ENCODE peak calls at places on chromosomes 13 and 19, in four cellular contexts. One of them, this sample, is unnamed. For H3K4me1 and H3K9me3, the result is how much of the 10 kb centered on the place peaks cover.

GRCh38 chr19:5547881-5548280 is 19.9 kb downstream of the TINCR start:
- DNase-seq in heart left ventricle: no peak
- DNase-seq in pancreas: no peak
- DNase-seq in testis: no peak
- DNase-seq in this sample: no peak

GRCh38 chr13:48000559-48001126 is 430 bp downstream of the SUCLA2 start:
- DNase-seq in pancreas: peak
- DNase-seq in heart left ventricle: peak
- DNase-seq in testis: no peak
- DNase-seq in this sample: no peak

GRCh38 chr19:7440188-7440975 is 48.5 kb downstream of the PEX11G start:
- DNase-seq in heart left ventricle: no peak
- DNase-seq in pancreas: no peak
- DNase-seq in testis: no peak
- DNase-seq in this sample: no peak

GRCh38 chr13:39616087-39616694 is 13.2 kb upstream of the LHFPL6 start:
- DNase-seq in pancreas: no peak
- DNase-seq in testis: peak
- DNase-seq in heart left ventricle: peak
- DNase-seq in this sample: peak

GRCh38 chr13:25525884-25526283 is 154.1 kb downstream of the ATP8A2 start:
- DNase-seq in testis: no peak
- DNase-seq in pancreas: no peak
- DNase-seq in heart left ventricle: no peak
- DNase-seq in this sample: no peak

GRCh38 chr13:41533676-41534075 is 76.3 kb downstream of the RGCC start:
- DNase-seq in pancreas: no peak
- DNase-seq in heart left ventricle: no peak
- DNase-seq in testis: no peak
- DNase-seq in this sample: peak

GRCh38 chr19:1469936-1470863 is 8.8 kb downstream of the C19orf25 start:
- DNase-seq in heart left ventricle: no peak
- DNase-seq in pancreas: peak
- DNase-seq in testis: peak
- DNase-seq in this sample: peak

GRCh38 chr13:111145506-111145905 is 30.4 kb downstream of the ARHGEF7 start:
- DNase-seq in heart left ventricle: no peak
- DNase-seq in pancreas: no peak
- DNase-seq in testis: no peak
- DNase-seq in this sample: no peak

GRCh38 chr19:38662508-38663155 is 15.2 kb downstream of the ACTN4 start:
- DNase-seq in heart left ventricle: no peak
- DNase-seq in pancreas: no peak
- DNase-seq in testis: no peak
- DNase-seq in this sample: no peak

GRCh38 chr13:102440259-102440936 is 38.5 kb upstream of the FGF14 start:
- DNase-seq in heart left ventricle: no peak
- DNase-seq in pancreas: peak
- DNase-seq in testis: no peak
- DNase-seq in this sample: no peak

GRCh38 chr13:30584332-30584731 is 33.4 kb upstream of the USPL1 start:
- DNase-seq in pancreas: no peak
- DNase-seq in heart left ventricle: no peak
- DNase-seq in testis: no peak
- DNase-seq in this sample: no peak

GRCh38 chr13:107376393-107377085 is 808.6 kb upstream of the ARGLU1 start:
- DNase-seq in pancreas: no peak
- DNase-seq in testis: no peak
- DNase-seq in heart left ventricle: no peak
- DNase-seq in this sample: no peak

GRCh38 chr19:17841810-17842662 is 5.7 kb downstream of the JAK3 start:
- DNase-seq in pancreas: peak
- DNase-seq in heart left ventricle: peak
- DNase-seq in testis: peak
- DNase-seq in this sample: peak

GRCh38 chr13:63853816-63854215 is 2438.2 kb upstream of the PCDH20 start:
- DNase-seq in heart left ventricle: no peak
- DNase-seq in pancreas: no peak
- DNase-seq in testis: no peak
- DNase-seq in this sample: no peak

GRCh38 chr19:49328741-49329140 is 3.8 kb upstream of the SLC6A16 start:
- DNase-seq in heart left ventricle: no peak
- DNase-seq in pancreas: no peak
- DNase-seq in testis: no peak
- DNase-seq in this sample: no peak

GRCh38 chr13:111920932-111921705 is 145.8 kb upstream of the SOX1 start:
- DNase-seq in pancreas: no peak
- DNase-seq in testis: no peak
- DNase-seq in heart left ventricle: no peak
- DNase-seq in this sample: no peak

GRCh38 chr19:4064073-4064550 is 2.6 kb downstream of the ZBTB7A start:
- DNase-seq in pancreas: no peak
- DNase-seq in testis: peak
- DNase-seq in heart left ventricle: no peak
- DNase-seq in this sample: peak

GRCh38 chr13:113122571-113123225 is at the start of gene F10:
- DNase-seq in heart left ventricle: peak
- DNase-seq in pancreas: peak
- DNase-seq in testis: peak
- DNase-seq in this sample: peak

GRCh38 chr13:76210262-76210661 is 574.1 kb downstream of the LMO7 start:
- DNase-seq in testis: no peak
- DNase-seq in heart left ventricle: peak
- DNase-seq in pancreas: no peak
- DNase-seq in this sample: peak

GRCh38 chr13:71454509-71454908 is 412.5 kb downstream of the DACH1 start:
- DNase-seq in heart left ventricle: no peak
- DNase-seq in testis: no peak
- DNase-seq in pancreas: no peak
- DNase-seq in this sample: no peak

GRCh38 chr13:77820431-77821149 is 98.0 kb downstream of the EDNRB start:
- DNase-seq in pancreas: no peak
- DNase-seq in heart left ventricle: no peak
- DNase-seq in testis: no peak
- DNase-seq in this sample: no peak

GRCh38 chr13:47672245-47672975 is 328.7 kb downstream of the SUCLA2 start:
- DNase-seq in heart left ventricle: no peak
- DNase-seq in pancreas: no peak
- DNase-seq in testis: no peak
- DNase-seq in this sample: no peak

GRCh38 chr19:4597975-4598671 is 38.6 kb upstream of the SEMA6B start:
- DNase-seq in heart left ventricle: peak
- DNase-seq in testis: peak
- DNase-seq in pancreas: no peak
- DNase-seq in this sample: peak

GRCh38 chr13:44049546-44049945 is 169.8 kb downstream of the LACC1 start:
- DNase-seq in testis: no peak
- DNase-seq in heart left ventricle: no peak
- DNase-seq in pancreas: no peak
- DNase-seq in this sample: no peak

DNA sequence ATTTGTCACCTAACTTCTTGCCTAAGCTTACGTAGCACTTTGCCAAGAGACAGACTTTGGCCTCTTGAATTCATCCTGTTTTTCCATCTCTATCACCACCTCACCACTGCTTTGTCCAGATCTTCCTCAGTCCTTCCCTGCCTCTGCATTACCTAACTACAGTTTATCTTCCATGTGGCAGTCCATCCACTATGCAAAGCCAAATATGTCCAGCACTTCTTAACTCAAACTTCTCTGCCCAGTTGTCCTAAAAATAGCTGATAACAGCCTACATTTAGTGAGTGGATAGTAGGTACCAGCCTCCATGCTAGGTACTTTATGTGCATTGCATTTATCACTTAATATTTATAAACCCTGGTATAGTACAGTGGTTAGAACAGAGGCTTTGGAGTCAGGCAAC is 111.4 kb downstream of the ZAR1L start:
- DNase-seq in pancreas: no peak
- DNase-seq in heart left ventricle: no peak
- DNase-seq in testis: no peak
- DNase-seq in this sample: no peak
- H3K4me1 ChIP-seq in pancreas: under half
- H3K4me1 ChIP-seq in heart left ventricle: under half
- H3K4me1 ChIP-seq in testis: under half
- H3K4me1 ChIP-seq in this sample: under half

GRCh38 chr19:47157455-47158321 is 27.1 kb downstream of the SAE1 start:
- DNase-seq in testis: peak
- DNase-seq in pancreas: no peak
- DNase-seq in heart left ventricle: peak
- DNase-seq in this sample: peak
- H3K4me3 ChIP-seq in testis: no peak
- H3K4me3 ChIP-seq in pancreas: no peak
- H3K4me3 ChIP-seq in heart left ventricle: no peak
- H3K4me3 ChIP-seq in this sample: no peak

DNA sequence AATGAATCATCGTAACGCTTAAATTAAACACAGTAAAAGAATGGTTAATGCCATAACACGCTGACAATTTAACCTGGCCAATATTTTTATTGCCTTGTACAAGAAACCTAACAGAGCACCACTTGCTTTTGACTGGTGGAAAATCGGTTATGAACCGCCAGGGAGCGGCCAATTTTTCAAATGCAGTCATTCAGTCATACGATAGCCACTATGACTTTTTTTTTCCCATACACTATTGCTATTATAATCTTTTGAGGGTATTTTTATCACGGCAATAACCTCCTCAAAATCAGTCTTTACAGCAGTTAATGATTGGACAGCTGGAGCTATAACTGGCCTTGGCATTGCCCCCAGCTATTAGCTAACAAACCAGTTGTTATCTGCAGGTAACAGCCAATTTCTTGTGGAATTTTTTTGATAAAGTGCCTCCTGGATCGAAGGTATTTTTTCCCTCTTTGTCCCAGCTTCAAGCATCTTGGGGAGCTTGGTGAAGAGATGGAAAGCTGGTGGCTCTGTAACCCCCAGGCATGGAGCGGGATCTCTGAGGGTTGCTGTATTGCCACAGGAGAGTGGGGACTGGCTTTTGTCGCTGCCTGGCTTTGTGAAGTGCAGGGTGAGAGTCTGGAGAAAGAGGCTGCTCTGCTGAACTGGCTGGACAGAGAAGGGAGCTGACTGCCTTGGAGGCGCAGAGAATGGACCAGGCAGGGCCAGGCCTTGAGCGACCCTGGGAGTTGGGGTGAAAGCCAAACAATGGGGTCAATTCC is 198.4 kb upstream of the ZNF536 start:
- DNase-seq in heart left ventricle: no peak
- DNase-seq in pancreas: no peak
- DNase-seq in testis: no peak
- DNase-seq in this sample: no peak
- H3K9me3 ChIP-seq in heart left ventricle: under half
- H3K9me3 ChIP-seq in pancreas: under half
- H3K9me3 ChIP-seq in testis: under half
- H3K9me3 ChIP-seq in this sample: under half

GRCh38 chr13:109875746-109876145 is 89.4 kb upstream of the IRS2 start:
- DNase-seq in pancreas: no peak
- DNase-seq in testis: no peak
- DNase-seq in heart left ventricle: no peak
- DNase-seq in this sample: no peak
- H3K4me1 ChIP-seq in pancreas: under half
- H3K4me1 ChIP-seq in testis: under half
- H3K4me1 ChIP-seq in heart left ventricle: under half
- H3K4me1 ChIP-seq in this sample: under half

DNA sequence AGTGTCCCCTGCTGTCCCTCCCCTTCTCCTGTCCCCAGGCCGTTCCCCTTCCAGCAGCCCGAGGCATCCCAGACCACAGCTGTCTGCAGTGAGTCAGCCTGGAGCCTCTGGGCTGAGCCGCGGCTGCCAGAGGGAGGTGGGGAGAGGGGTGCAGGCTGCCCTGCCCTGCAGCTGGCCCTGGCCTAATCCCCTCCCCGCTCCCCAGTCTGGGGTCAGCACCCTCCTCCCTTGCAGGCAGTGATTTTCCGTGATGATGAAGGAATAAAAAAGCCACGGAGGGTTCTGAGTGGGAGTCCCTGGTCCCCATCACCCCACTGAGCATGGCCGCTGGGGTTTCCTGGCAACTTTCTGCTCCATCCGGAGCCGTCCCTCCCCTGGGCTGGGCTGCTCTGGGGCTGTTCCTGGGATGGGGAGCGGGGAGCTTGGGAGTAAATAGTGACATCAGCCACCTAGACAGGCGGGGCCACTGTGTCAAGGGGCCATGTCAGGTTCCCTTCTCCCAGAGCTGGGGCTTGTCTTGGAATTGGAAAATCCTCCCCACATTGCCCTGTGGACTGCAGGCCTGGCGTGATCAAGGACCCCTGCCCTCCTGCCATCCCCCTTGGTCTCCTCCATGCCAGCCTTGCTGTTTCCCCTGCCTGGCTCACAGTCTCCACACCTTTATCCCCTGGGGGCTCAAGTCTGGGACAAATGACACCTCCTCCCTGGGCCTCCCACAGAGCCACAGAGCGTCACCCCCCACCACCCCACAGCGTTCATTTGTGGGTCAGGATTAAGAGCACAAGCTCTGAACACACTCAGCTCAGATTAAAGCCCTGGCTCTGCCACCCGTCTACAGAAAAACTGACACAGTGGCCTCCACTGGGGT is 16.7 kb downstream of the SPC24 start:
- DNase-seq in testis: peak
- DNase-seq in heart left ventricle: peak
- DNase-seq in pancreas: peak
- DNase-seq in this sample: peak
- H3K4me3 ChIP-seq in testis: no peak
- H3K4me3 ChIP-seq in heart left ventricle: no peak
- H3K4me3 ChIP-seq in pancreas: no peak
- H3K4me3 ChIP-seq in this sample: no peak

GRCh38 chr19:9151367-9151766 is 11.2 kb downstream of the ZNF317 start:
- DNase-seq in pancreas: no peak
- DNase-seq in heart left ventricle: no peak
- DNase-seq in testis: no peak
- DNase-seq in this sample: no peak
- H3K9me3 ChIP-seq in pancreas: under half
- H3K9me3 ChIP-seq in heart left ventricle: under half
- H3K9me3 ChIP-seq in testis: under half
- H3K9me3 ChIP-seq in this sample: under half

DNA sequence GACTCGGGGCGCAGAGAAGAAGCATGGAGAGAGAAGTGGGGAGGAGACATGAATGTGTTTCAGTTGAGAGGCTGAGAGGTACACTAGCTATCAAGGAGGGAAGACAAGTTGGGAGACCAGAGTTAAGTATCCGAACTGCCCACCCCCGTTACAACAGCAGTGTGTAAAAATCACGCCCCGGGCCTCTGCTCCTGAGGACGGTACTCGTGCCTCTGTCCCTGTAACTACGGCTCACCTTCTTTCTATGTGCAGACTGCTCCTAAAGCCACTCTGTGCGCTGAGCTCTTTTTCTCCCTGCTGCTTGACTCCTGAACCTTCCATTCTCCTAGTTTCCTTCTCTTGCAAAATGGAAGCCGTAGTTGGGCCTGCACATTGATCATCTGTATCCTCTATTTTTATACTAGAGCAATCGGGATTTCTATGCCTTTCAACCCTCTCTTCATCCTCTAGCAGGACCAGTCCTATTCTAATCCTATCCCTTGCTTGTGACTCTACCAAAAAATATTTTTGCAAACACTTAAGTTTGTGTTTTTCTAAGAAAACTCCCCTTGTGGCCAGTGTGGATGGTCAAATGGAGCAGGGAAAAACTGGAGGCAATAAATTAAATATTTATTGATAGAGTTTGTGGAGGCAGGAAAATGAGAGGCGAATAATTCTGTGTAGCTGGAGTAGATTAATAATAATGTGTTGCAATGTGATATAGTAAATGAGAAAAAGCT is 569 bp downstream of the POLR1D start:
- DNase-seq in testis: peak
- DNase-seq in pancreas: no peak
- DNase-seq in heart left ventricle: no peak
- DNase-seq in this sample: no peak
- H3K4me1 ChIP-seq in testis: under half
- H3K4me1 ChIP-seq in pancreas: under half
- H3K4me1 ChIP-seq in heart left ventricle: under half
- H3K4me1 ChIP-seq in this sample: under half

GRCh38 chr13:75195479-75196111 is 286.4 kb downstream of the TBC1D4 start:
- DNase-seq in testis: no peak
- DNase-seq in pancreas: no peak
- DNase-seq in heart left ventricle: no peak
- DNase-seq in this sample: peak
- H3K4me3 ChIP-seq in testis: no peak
- H3K4me3 ChIP-seq in pancreas: no peak
- H3K4me3 ChIP-seq in heart left ventricle: no peak
- H3K4me3 ChIP-seq in this sample: no peak

This sample was measured in right cardiac atrium.